ENCODE peak calls at places on chromosomes 16 and 17, in five cellular contexts. G, Q, S, A and X are unnamed samples.
A peak's percentile ranks its signal among the peaks of the same experiment; 100 is the strongest.

GRCh38 chr17:66755101-66755943 is 79.6 kb upstream of the CACNG5 start:
- DNase-seq in A (no peak), Q (no peak), S (no peak), G (no peak), X (no peak)

GRCh38 chr17:44826123-44826790 is 3.8 kb downstream of the GJC1 start:
- DNase-seq in Q (no peak), G (no peak), A (no peak), S (no peak), X (no peak)

GRCh38 chr17:841313-841712 is 59.2 kb downstream of the MRM3 start:
- DNase-seq in G (no peak), S (no peak), Q (no peak), A (no peak), X (no peak)

GRCh38 chr17:37650419-37651003 is 7.3 kb upstream of the DDX52 start:
- DNase-seq in Q (peak; percentile 61), G (no peak), A (no peak), S (peak; percentile 26), X (no peak)

GRCh38 chr17:7407033-7407432 is 612 bp upstream of the NLGN2 start:
- DNase-seq in A (no peak), G (no peak), S (no peak), Q (no peak), X (no peak)

GRCh38 chr16:4086153-4086552 is 30.1 kb downstream of the ADCY9 start:
- DNase-seq in S (no peak), G (no peak), Q (no peak), A (peak; percentile 67), X (peak; percentile 68)

GRCh38 chr16:66207864-66208226 is 158.6 kb upstream of the CDH5 start:
- DNase-seq in S (no peak), Q (no peak), A (no peak), G (no peak), X (no peak)

GRCh38 chr17:74283371-74283673 is 9.3 kb downstream of the DNAI2 start:
- DNase-seq in A (no peak), S (no peak), G (no peak), Q (no peak), X (no peak)

GRCh38 chr16:87086156-87086555 is 231.0 kb downstream of the C16orf95 start:
- DNase-seq in S (no peak), A (no peak), Q (no peak), G (no peak), X (peak; percentile 28)

GRCh38 chr17:28661635-28662526 is at the start of the genes SDF2 and SUPT6H:
- DNase-seq in G (peak; percentile 95), S (peak; percentile 88), Q (peak; percentile 95), A (peak; percentile 90), X (peak; percentile 92)

GRCh38 chr16:23535901-23536300 is 21.2 kb downstream of the EARS2 start:
- DNase-seq in A (no peak), G (no peak), S (no peak), Q (no peak), X (no peak)

GRCh38 chr16:50102046-50102756 is 36.4 kb downstream of the HEATR3 start:
- DNase-seq in A (no peak), S (no peak), Q (no peak), G (no peak), X (no peak)

GRCh38 chr16:588889-589657 is 793 bp upstream of the RAB40C start:
- DNase-seq in S (peak; percentile 97), G (peak; percentile 98), A (peak; percentile 98), Q (peak; percentile 97), X (peak; percentile 98)

GRCh38 chr16:1183235-1183907 is 30.5 kb downstream of the CACNA1H start:
- DNase-seq in Q (peak; percentile 73), G (no peak), A (no peak), S (peak; percentile 41), X (no peak)

GRCh38 chr17:50397919-50398285 is 579 bp upstream of the LRRC59 start:
- DNase-seq in G (no peak), A (no peak), S (no peak), Q (no peak), X (no peak)
- H3K4me3 ChIP-seq in G (peak overlapping the region; percentile 78), A (peak overlapping the region; percentile 96), S (no peak overlapping the region), Q (no peak overlapping the region), X (peak overlapping the region; percentile 89)

DNA sequence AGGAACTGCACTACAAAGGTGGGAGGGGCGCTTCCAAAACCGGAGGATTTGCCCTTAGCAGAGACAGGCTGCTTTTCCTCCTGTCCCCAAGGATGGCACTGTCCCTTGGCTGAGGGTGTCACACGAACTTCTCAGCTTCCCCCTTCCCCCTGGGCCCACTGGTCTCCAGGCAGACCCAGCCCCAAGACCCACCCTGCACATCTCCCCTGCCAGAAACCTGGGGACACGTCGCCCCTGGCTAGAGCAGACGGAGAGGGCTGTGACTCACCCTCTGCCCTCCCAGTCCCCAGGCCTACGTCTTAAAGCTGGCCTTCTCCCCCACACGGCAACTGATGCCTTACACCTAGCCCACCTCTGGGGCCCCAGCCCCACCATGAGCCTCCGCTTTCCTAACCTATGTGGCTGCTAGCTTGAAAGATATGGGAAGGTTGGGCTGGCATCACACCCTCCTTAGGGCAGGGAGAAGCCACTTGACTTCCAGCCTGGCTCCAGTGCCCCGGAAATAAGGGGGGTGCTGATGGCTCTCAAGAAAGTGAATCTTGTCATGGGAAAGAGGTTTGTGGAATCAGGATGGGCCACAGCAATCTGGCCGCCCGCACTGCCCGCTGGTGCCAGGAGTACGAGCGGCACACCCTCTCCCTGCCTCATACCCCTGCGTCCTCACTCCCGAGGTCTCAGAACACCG is 4.6 kb downstream of the ZNF319 start:
- DNase-seq in A (no peak), G (no peak), Q (no peak), S (no peak), X (no peak)
- H3K27ac ChIP-seq in A (no peak overlapping the region), G (peak overlapping the region; percentile 18), Q (no peak overlapping the region), S (no peak overlapping the region), X (no peak overlapping the region)

GRCh38 chr16:14003119-14003570 is 68.0 kb upstream of the MRTFB start:
- DNase-seq in Q (peak; percentile 82), S (peak; percentile 21), G (no peak), A (peak; percentile 72), X (peak; percentile 76)
- TF ChIP-seq CTCF in Q (no peak), S (no peak), G (no peak), A (peak; percentile 61), X (peak; percentile 25)

GRCh38 chr16:3066440-3066748 is 954 bp downstream of the IL32 start:
- DNase-seq in S (no peak), A (no peak), Q (no peak), G (no peak), X (no peak)

GRCh38 chr16:3062553-3062952 is 2.9 kb upstream of the IL32 start:
- DNase-seq in S (no peak), Q (no peak), A (no peak), G (no peak), X (no peak)

GRCh38 chr16:3065742-3066439 is 451 bp downstream of the IL32 start:
- DNase-seq in G (peak; percentile 51), A (no peak), S (peak; percentile 35), Q (no peak), X (no peak)

GRCh38 chr16:3063617-3064389 is 1.6 kb upstream of the IL32 start:
- DNase-seq in A (no peak), S (no peak), G (no peak), Q (no peak), X (no peak)

DNA sequence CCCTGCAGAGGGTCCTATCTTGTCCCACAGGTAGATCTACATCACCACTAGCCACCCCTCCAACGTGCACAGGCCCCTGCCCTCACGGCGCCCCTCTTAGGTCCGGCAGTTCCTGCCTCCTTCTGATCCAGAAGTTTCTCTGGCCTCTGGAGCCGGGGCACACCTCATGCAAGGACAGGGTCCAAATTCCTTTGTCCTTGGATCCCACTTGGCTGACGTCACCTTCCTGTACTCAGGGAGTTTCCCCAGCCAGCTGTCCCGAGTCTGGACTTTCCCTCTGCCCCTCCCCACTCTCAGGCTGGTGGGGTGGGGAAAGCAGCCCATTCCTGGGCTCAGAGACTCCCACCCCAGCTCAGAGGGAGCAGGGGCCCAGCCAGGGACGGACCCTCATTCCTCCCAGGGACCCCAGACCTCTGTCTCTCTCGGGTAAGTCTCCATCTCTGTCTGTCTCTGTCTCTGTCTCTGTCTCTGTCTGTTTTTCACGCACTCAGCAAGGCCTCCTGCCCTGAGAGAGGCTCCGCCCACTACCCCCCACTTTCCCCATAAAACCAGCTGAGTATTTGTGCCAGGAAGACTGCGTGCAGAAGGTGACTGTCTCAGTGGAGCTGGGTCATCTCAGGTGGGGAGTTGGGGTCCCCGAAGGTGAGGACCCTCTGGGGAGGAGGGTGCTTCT is at the start of gene IL32:
- DNase-seq in Q (peak; percentile 89), G (peak; percentile 65), A (peak; percentile 92), S (peak; percentile 97), X (no peak)
- H3K4me3 ChIP-seq in Q (no peak within 1 kb of the TSS), G (peak within 1 kb of the TSS; percentile 100), A (peak within 1 kb of the TSS; percentile 47), S (peak within 1 kb of the TSS; percentile 48), X (peak within 1 kb of the TSS; percentile 64)

GRCh38 chr16:14428043-14428442 is 202.0 kb downstream of the PARN start:
- DNase-seq in G (no peak), S (no peak), Q (no peak), A (no peak), X (no peak)
- H3K27ac ChIP-seq in G (no peak overlapping the region), S (no peak overlapping the region), Q (no peak overlapping the region), A (no peak overlapping the region), X (no peak overlapping the region)

DNA sequence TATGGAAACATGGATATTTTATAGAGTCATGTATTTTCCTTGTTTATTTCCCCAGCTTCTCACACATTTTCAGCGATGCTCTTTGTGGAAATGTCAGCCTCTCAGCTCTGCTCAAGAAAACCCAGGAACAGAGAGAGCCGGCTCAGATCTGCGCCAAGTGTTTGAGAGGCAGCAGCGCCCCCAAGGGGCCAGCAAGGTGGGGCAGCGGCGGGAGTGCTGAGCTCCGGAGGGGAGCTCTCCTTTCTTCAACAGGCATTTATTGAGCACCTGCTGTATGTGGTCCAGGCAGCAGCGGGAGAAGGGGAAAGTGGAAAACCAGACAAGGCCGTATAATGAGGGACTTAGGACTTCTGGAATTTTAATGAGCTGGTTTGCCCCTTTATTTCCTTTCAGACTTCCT is 421.1 kb upstream of the C16orf82 start:
- DNase-seq in Q (peak; percentile 68), S (no peak), A (peak; percentile 23), G (peak; percentile 23), X (no peak)
- TF ChIP-seq CTCF in Q (peak; percentile 66), S (peak; percentile 27), A (peak; percentile 23), G (no peak), X (no peak)

GRCh38 chr17:31490991-31491793 is 99.7 kb downstream of the RAB11FIP4 start:
- DNase-seq in G (no peak), S (no peak), Q (no peak), A (no peak), X (no peak)
- H3K4me3 ChIP-seq in G (no peak overlapping the region), S (no peak overlapping the region), Q (no peak overlapping the region), A (no peak overlapping the region), X (no peak overlapping the region)

DNA sequence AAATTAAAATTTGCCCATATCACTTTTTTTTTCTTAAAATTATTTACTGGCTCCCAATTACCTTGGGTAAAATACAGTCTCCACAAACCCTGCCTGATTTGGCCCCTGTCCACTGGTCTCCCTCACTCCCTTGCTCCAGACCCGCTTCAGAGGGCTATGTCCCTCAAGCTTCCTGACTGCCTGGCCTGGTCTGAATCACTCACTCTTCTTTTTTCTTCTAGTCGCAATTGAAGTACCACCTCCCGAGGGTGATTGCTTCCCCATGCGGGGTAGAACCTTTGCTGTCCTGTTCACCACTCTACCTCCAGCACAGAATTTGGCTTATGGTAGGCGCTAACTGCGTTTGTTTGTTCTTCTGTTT is 598 bp upstream of the PGAP3 start:
- DNase-seq in G (no peak), Q (no peak), A (no peak), S (no peak), X (peak; percentile 69)
- H3K27ac ChIP-seq in G (peak overlapping the region; percentile 80), Q (peak overlapping the region; percentile 85), A (peak overlapping the region; percentile 93), S (no peak overlapping the region), X (peak overlapping the region; percentile 93)